ENCODE peak calls at places on chromosomes 3 and 15, in nine cellular contexts. V is astrocyte of the spinal cord, Y is spleen, L is HFF-Myc, M is AG09309, R is psoas muscle, C is pancreas, U is heart left ventricle, G is GM23338. D is an unnamed sample.

GRCh38 chr15:94701281-94701985 is 470.1 kb downstream of the MCTP2 start:
- DNase-seq in V (no peak), Y (no peak), L (no peak), M (no peak), R (no peak), C (no peak), U (no peak), G (no peak), D (no peak)

GRCh38 chr15:31216210-31216911 is 110.3 kb upstream of the KLF13 start:
- DNase-seq in V (no peak), Y (peak), L (no peak), M (no peak), R (peak), C (peak), U (peak), G (peak), D (no peak)

GRCh38 chr3:134348524-134348923 is 25.7 kb downstream of the AMOTL2 start:
- DNase-seq in V (no peak), Y (peak), L (no peak), M (no peak), R (peak), C (peak), U (no peak), G (no peak), D (no peak)

GRCh38 chr3:104612218-104612617 is 754.5 kb upstream of the ALCAM start:
- DNase-seq in V (no peak), Y (no peak), L (no peak), M (no peak), R (no peak), C (no peak), U (no peak), G (no peak), D (no peak)

GRCh38 chr3:159938712-159939111 is 49.9 kb upstream of the IL12A start:
- DNase-seq in V (no peak), Y (no peak), L (no peak), M (no peak), R (no peak), C (no peak), U (no peak), G (no peak), D (no peak)

GRCh38 chr15:62706361-62706760 is 336.2 kb upstream of the TPM1 start:
- DNase-seq in V (no peak), Y (no peak), L (no peak), M (no peak), R (no peak), C (no peak), U (no peak), G (no peak), D (no peak)

GRCh38 chr3:38210141-38210757 is 44.9 kb downstream of the OXSR1 start:
- DNase-seq in V (no peak), Y (no peak), L (no peak), M (no peak), R (no peak), C (no peak), U (no peak), G (no peak), D (no peak)

GRCh38 chr3:61563614-61564404 is 2.4 kb downstream of the PTPRG start:
- DNase-seq in V (no peak), Y (no peak), L (no peak), M (no peak), R (no peak), C (no peak), U (no peak), G (peak), D (no peak)

GRCh38 chr3:12870942-12871341 is 29.6 kb upstream of the RPL32 start:
- DNase-seq in V (no peak), Y (peak), L (no peak), M (no peak), R (peak), C (no peak), U (peak), G (no peak), D (no peak)

GRCh38 chr3:127135241-127136023 is 57.5 kb upstream of the PRR23E start:
- DNase-seq in V (peak), Y (no peak), L (no peak), M (no peak), R (peak), C (no peak), U (peak), G (peak), D (no peak)

GRCh38 chr3:147361671-147362420 is 44.5 kb downstream of the ZIC4 start:
- DNase-seq in V (peak), Y (no peak), L (peak), M (no peak), R (peak), C (no peak), U (no peak), G (peak), D (no peak)

GRCh38 chr15:40785158-40785557 is 15.4 kb downstream of the C15orf62 start:
- DNase-seq in V (no peak), Y (no peak), L (no peak), M (no peak), R (no peak), C (no peak), U (no peak), G (peak), D (no peak)
- TF ChIP-seq CTCF in V (no peak), Y (no peak), L (no peak), M (peak), R (no peak), C (no peak), U (no peak), G (peak), D (no peak)

DNA sequence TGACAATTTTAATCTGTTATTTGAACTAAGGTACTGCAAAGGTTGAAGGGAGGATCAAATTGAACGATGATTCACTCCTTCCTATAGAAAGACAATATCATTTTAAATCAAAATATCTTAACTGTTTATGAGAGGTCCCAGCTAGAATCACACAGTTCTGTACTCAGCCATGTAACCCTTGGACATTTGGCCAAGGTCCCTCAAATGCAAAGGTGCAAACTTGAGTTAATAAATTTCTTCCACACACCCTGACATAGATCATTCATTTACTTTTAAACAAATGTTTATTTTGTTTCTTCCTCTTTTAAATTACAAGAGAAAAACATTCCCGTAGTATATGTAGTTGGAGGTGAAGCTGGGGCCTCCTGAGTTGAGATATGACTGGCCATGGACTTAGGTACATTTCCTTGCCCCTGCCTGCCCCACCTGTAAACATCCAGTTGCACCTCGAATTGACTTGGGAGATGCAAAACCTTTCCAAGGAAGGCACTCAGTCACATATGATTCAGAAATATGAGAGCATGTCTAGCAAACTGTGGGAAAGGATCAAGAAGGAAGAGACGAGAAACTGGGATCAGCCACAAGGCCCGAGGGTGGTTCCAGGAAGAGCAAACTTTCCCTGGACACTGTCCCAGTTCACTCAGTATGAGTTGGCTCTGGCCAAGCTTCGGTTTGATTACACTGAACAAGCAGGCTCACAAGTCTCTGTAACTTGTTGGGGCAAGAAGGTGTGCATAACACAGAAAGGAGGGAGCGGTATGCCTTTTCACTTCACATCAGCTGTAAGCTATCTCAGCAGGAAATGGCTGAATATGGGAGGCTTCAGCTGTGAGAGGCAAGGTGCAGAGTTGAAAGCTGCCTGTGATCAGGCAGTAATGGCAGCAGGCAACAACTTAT is 6.7 kb downstream of the TNFSF10 start:
- DNase-seq in V (peak), Y (no peak), L (no peak), M (peak), R (no peak), C (peak), U (peak), G (no peak), D (no peak)
- H3K4me3 ChIP-seq in V (no peak), Y (no peak), L (no peak), M (no peak), R (no peak), C (no peak), U (no peak), G (no peak), D (no peak)

DNA sequence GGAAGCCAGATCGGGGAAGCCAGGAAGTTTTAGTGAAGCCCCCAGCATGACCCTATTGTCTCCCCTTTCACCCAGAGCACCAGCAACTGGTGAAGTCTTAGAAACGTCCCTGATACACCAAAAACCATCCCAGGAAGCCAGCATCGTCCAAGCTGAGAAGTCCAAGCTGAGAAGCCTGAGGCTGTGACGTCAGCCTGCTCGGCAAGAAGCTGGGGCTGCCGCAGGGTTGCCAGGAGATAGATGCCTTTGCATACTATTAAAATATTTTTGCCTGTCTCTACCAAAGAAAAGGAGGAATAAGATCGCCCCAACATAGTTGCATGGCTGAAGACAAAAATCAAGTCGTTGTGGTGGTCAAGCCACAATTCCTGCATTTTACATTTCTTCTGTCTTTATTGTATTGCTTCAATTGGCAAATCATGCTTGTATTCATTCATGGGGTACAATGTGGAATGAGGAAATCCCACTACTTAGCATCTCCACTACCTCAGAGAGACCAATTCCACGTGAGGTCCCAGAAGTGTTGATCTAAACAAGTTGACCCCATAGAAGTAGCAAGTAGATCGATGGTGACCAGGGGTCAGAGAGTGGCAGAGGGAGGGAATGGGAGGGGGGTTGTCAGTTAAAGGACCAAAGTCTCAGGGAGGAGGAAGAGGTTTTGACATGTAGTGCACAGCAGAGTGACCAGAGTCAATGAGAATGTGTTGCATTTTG is 19.6 kb upstream of the EMC3 start:
- DNase-seq in V (no peak), Y (no peak), L (no peak), M (no peak), R (no peak), C (no peak), U (no peak), G (no peak), D (no peak)
- TF ChIP-seq CTCF in V (no peak), Y (no peak), L (no peak), M (no peak), R (no peak), C (no peak), U (no peak), G (no peak), D (no peak)

GRCh38 chr15:26081758-26082068 is 218.6 kb upstream of the ATP10A start:
- DNase-seq in V (no peak), Y (no peak), L (no peak), M (no peak), R (no peak), C (peak), U (no peak), G (peak), D (no peak)

GRCh38 chr15:26087395-26087794 is 224.3 kb upstream of the ATP10A start:
- DNase-seq in V (no peak), Y (no peak), L (no peak), M (peak), R (no peak), C (no peak), U (no peak), G (no peak), D (peak)

GRCh38 chr15:26082833-26083174 is 219.7 kb upstream of the ATP10A start:
- DNase-seq in V (peak), Y (no peak), L (peak), M (no peak), R (no peak), C (no peak), U (no peak), G (no peak), D (no peak)

GRCh38 chr15:26082069-26082832 is 219.1 kb upstream of the ATP10A start:
- DNase-seq in V (peak), Y (peak), L (peak), M (peak), R (peak), C (peak), U (peak), G (peak), D (peak)

GRCh38 chr15:26083457-26084350 is 220.6 kb upstream of the ATP10A start:
- DNase-seq in V (no peak), Y (no peak), L (no peak), M (no peak), R (no peak), C (no peak), U (no peak), G (peak), D (no peak)
- H3K4me3 ChIP-seq in V (no peak), Y (no peak), L (no peak), M (no peak), R (peak), C (no peak), U (no peak), G (peak), D (no peak)

GRCh38 chr3:36124118-36124796 is 256.0 kb upstream of the STAC start:
- DNase-seq in V (peak), Y (no peak), L (peak), M (peak), R (no peak), C (no peak), U (no peak), G (peak), D (no peak)
- TF ChIP-seq CTCF in V (peak), Y (no peak), L (peak), M (peak), R (no peak), C (no peak), U (no peak), G (peak), D (peak)

DNA sequence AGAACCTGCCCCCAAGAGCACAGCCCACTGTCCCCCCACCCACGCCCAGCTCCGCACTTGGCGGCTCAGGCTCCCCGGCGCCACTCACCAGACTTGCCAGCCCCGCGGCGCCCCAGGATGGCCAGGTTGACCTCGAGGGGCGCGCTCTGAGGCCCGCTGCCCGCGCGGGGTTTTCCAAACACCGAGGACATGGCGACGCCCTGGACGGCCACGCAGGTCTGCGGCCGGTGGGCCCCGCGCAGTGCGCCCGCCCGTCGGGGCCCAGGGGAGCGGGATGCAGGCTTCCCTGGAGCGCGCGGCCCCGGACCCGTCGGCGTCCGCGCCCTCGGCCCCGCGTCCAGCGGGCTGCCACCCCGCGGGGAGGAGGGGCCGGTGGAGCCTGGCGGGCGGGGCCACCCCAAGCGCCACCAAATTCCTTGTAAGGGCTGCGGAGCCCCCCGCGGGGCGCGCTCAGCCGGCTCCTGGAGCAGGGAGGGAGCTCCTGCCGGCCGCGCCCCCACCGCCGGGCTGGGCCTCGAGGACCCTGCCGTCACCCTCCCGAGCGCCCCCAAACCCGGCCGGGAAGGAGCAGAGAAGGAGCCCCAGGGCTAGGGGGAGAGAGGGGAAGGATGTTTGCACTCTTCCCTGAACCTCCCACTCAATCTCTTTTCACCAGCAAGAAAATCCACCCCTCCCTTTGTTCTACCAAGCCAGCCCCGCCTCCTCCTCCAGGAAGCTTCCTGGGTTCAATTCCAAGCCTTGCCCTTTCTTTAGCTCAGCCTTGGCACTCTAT is at the start of gene RASL12:
- DNase-seq in V (no peak), Y (no peak), L (no peak), M (no peak), R (no peak), C (no peak), U (peak), G (peak), D (no peak)
- H3K4me3 ChIP-seq in V (no peak), Y (peak), L (peak), M (no peak), R (peak), C (peak), U (peak), G (peak), D (no peak)